ENCODE peak calls at places on chromosomes 11 and 22, in nine cellular contexts. One of them, this sample, is unnamed.

GRCh38 chr11:534592-535518 is 521 bp downstream of the HRAS start:
- DNase-seq in neural crest cell: no peak
- DNase-seq in WTC11: peak
- DNase-seq in HL-60: peak
- DNase-seq in AG04449: no peak
- DNase-seq in stomach: peak
- DNase-seq in adrenal gland: peak
- DNase-seq in progenitor cell of endocrine pancreas: no peak
- DNase-seq in transverse colon: no peak
- DNase-seq in this sample: no peak

GRCh38 chr22:17970205-17970708 is 54.1 kb downstream of the MICAL3 start:
- DNase-seq in transverse colon: no peak
- DNase-seq in progenitor cell of endocrine pancreas: no peak
- DNase-seq in WTC11: no peak
- DNase-seq in neural crest cell: no peak
- DNase-seq in adrenal gland: peak
- DNase-seq in AG04449: no peak
- DNase-seq in HL-60: no peak
- DNase-seq in stomach: no peak
- DNase-seq in this sample: peak

GRCh38 chr11:85171648-85172257 is 455.4 kb downstream of the DLG2 start:
- DNase-seq in progenitor cell of endocrine pancreas: no peak
- DNase-seq in AG04449: no peak
- DNase-seq in WTC11: peak
- DNase-seq in transverse colon: no peak
- DNase-seq in neural crest cell: no peak
- DNase-seq in stomach: no peak
- DNase-seq in adrenal gland: no peak
- DNase-seq in HL-60: no peak
- DNase-seq in this sample: no peak

GRCh38 chr22:34102633-34103032 is 182.4 kb upstream of the LARGE1 start:
- DNase-seq in AG04449: no peak
- DNase-seq in adrenal gland: no peak
- DNase-seq in transverse colon: no peak
- DNase-seq in neural crest cell: no peak
- DNase-seq in stomach: no peak
- DNase-seq in progenitor cell of endocrine pancreas: no peak
- DNase-seq in HL-60: no peak
- DNase-seq in WTC11: no peak
- DNase-seq in this sample: no peak

GRCh38 chr11:115644846-115645245 is 140.6 kb upstream of the CADM1 start:
- DNase-seq in adrenal gland: no peak
- DNase-seq in stomach: no peak
- DNase-seq in transverse colon: no peak
- DNase-seq in WTC11: no peak
- DNase-seq in neural crest cell: no peak
- DNase-seq in progenitor cell of endocrine pancreas: no peak
- DNase-seq in HL-60: no peak
- DNase-seq in AG04449: no peak
- DNase-seq in this sample: no peak

GRCh38 chr11:2914475-2915195 is 14.6 kb downstream of the PHLDA2 start:
- DNase-seq in AG04449: no peak
- DNase-seq in stomach: peak
- DNase-seq in adrenal gland: no peak
- DNase-seq in transverse colon: no peak
- DNase-seq in neural crest cell: no peak
- DNase-seq in WTC11: no peak
- DNase-seq in progenitor cell of endocrine pancreas: no peak
- DNase-seq in HL-60: no peak
- DNase-seq in this sample: no peak

GRCh38 chr11:118373871-118374270 is 14.5 kb downstream of the UBE4A start:
- DNase-seq in neural crest cell: no peak
- DNase-seq in adrenal gland: no peak
- DNase-seq in AG04449: no peak
- DNase-seq in WTC11: no peak
- DNase-seq in HL-60: no peak
- DNase-seq in progenitor cell of endocrine pancreas: no peak
- DNase-seq in transverse colon: no peak
- DNase-seq in stomach: no peak
- DNase-seq in this sample: no peak

GRCh38 chr11:35747638-35748037 is 85.1 kb downstream of the TRIM44 start:
- DNase-seq in HL-60: no peak
- DNase-seq in progenitor cell of endocrine pancreas: no peak
- DNase-seq in stomach: no peak
- DNase-seq in AG04449: no peak
- DNase-seq in WTC11: no peak
- DNase-seq in adrenal gland: no peak
- DNase-seq in neural crest cell: no peak
- DNase-seq in transverse colon: no peak
- DNase-seq in this sample: no peak

GRCh38 chr11:112013501-112014164 is 11.6 kb upstream of the DLAT start:
- DNase-seq in WTC11: no peak
- DNase-seq in stomach: no peak
- DNase-seq in transverse colon: no peak
- DNase-seq in AG04449: no peak
- DNase-seq in HL-60: no peak
- DNase-seq in adrenal gland: no peak
- DNase-seq in neural crest cell: no peak
- DNase-seq in progenitor cell of endocrine pancreas: no peak
- DNase-seq in this sample: no peak

GRCh38 chr11:67647471-67647870 is 3.1 kb downstream of the ACY3 start:
- DNase-seq in AG04449: no peak
- DNase-seq in adrenal gland: no peak
- DNase-seq in WTC11: peak
- DNase-seq in progenitor cell of endocrine pancreas: no peak
- DNase-seq in HL-60: no peak
- DNase-seq in transverse colon: no peak
- DNase-seq in neural crest cell: no peak
- DNase-seq in stomach: no peak
- DNase-seq in this sample: no peak

GRCh38 chr11:86537541-86538222 is 134.7 kb downstream of the ME3 start:
- DNase-seq in progenitor cell of endocrine pancreas: no peak
- DNase-seq in WTC11: no peak
- DNase-seq in HL-60: no peak
- DNase-seq in stomach: no peak
- DNase-seq in neural crest cell: no peak
- DNase-seq in adrenal gland: no peak
- DNase-seq in transverse colon: no peak
- DNase-seq in AG04449: no peak
- DNase-seq in this sample: no peak
- TF ChIP-seq CTCF in progenitor cell of endocrine pancreas: peak
- TF ChIP-seq CTCF in WTC11: no peak
- TF ChIP-seq CTCF in HL-60: no peak
- TF ChIP-seq CTCF in stomach: no peak
- TF ChIP-seq CTCF in neural crest cell: peak
- TF ChIP-seq CTCF in adrenal gland: no peak
- TF ChIP-seq CTCF in transverse colon: no peak
- TF ChIP-seq CTCF in AG04449: peak
- TF ChIP-seq CTCF in this sample: no peak

DNA sequence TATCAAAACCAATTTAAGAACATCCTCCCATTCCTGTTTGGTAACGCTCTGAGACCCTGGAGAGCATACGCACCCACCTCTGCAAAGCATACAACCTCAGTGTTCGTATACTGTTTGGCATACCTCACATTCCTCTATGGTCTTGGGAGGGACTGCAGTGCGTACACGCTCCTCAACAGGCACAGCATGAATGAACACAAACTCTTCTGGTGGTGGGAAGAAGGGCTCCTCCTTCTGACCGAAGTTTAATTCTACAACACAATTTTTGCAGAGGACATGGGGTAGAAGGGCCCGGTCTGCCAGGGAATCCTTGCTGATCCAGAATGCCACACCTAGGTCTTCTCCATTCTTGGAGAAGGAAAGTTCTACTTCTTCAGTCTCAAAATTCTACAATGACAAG is 5.3 kb downstream of the HNRNPUL2 start:
- DNase-seq in AG04449: no peak
- DNase-seq in stomach: no peak
- DNase-seq in WTC11: no peak
- DNase-seq in progenitor cell of endocrine pancreas: no peak
- DNase-seq in adrenal gland: no peak
- DNase-seq in transverse colon: no peak
- DNase-seq in neural crest cell: no peak
- DNase-seq in HL-60: no peak
- DNase-seq in this sample: no peak
- TF ChIP-seq CTCF in AG04449: no peak
- TF ChIP-seq CTCF in stomach: no peak
- TF ChIP-seq CTCF in WTC11: no peak
- TF ChIP-seq CTCF in progenitor cell of endocrine pancreas: peak
- TF ChIP-seq CTCF in adrenal gland: no peak
- TF ChIP-seq CTCF in transverse colon: no peak
- TF ChIP-seq CTCF in neural crest cell: no peak
- TF ChIP-seq CTCF in HL-60: no peak
- TF ChIP-seq CTCF in this sample: no peak

GRCh38 chr22:19912236-19912999 is 29.2 kb upstream of the COMT start:
- DNase-seq in stomach: peak
- DNase-seq in AG04449: no peak
- DNase-seq in adrenal gland: no peak
- DNase-seq in neural crest cell: no peak
- DNase-seq in transverse colon: no peak
- DNase-seq in progenitor cell of endocrine pancreas: no peak
- DNase-seq in HL-60: no peak
- DNase-seq in WTC11: no peak
- DNase-seq in this sample: no peak
- TF ChIP-seq CTCF in stomach: no peak
- TF ChIP-seq CTCF in AG04449: no peak
- TF ChIP-seq CTCF in adrenal gland: no peak
- TF ChIP-seq CTCF in neural crest cell: no peak
- TF ChIP-seq CTCF in transverse colon: no peak
- TF ChIP-seq CTCF in progenitor cell of endocrine pancreas: peak
- TF ChIP-seq CTCF in HL-60: no peak
- TF ChIP-seq CTCF in WTC11: no peak
- TF ChIP-seq CTCF in this sample: no peak

DNA sequence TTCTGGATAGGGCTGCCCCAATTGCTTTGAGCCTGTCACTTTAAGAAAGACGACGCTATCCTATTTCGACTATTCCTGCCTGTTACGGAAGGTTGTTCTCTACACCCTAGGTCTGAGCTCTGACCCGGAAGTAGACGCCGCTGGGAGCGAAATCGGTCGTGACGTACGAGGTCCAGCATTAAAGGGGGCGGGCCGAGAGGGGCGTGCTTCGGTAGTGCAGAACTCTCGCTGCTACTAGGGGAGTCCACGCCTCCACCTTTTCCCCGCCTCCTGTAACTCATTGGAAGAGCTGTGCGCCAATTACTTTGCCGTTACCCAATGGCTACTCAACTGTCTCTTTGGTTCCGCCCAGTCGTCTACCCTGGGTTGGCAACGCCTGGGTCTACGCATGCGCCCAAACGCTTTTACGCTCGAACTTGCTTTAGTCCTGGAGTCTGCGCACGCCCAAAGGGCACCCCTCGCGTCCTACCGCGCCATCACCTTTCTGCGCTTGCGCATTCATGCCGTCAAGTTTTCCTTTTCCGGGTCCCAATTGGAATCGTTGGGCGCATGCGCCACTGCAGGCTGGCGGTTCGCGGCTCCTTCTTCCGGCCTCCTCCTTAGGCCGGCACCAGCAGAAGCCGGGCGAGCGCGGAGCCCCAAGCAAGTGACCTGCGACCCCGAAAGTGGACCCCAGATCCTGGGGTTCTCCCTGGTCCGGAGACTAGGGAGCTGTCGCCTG is at the start of gene PCNX3:
- DNase-seq in AG04449: peak
- DNase-seq in neural crest cell: peak
- DNase-seq in stomach: peak
- DNase-seq in progenitor cell of endocrine pancreas: peak
- DNase-seq in HL-60: peak
- DNase-seq in adrenal gland: peak
- DNase-seq in WTC11: peak
- DNase-seq in transverse colon: peak
- DNase-seq in this sample: peak
- TF ChIP-seq CTCF in AG04449: no peak
- TF ChIP-seq CTCF in neural crest cell: no peak
- TF ChIP-seq CTCF in stomach: no peak
- TF ChIP-seq CTCF in progenitor cell of endocrine pancreas: no peak
- TF ChIP-seq CTCF in HL-60: no peak
- TF ChIP-seq CTCF in adrenal gland: no peak
- TF ChIP-seq CTCF in WTC11: no peak
- TF ChIP-seq CTCF in transverse colon: no peak
- TF ChIP-seq CTCF in this sample: no peak

DNA sequence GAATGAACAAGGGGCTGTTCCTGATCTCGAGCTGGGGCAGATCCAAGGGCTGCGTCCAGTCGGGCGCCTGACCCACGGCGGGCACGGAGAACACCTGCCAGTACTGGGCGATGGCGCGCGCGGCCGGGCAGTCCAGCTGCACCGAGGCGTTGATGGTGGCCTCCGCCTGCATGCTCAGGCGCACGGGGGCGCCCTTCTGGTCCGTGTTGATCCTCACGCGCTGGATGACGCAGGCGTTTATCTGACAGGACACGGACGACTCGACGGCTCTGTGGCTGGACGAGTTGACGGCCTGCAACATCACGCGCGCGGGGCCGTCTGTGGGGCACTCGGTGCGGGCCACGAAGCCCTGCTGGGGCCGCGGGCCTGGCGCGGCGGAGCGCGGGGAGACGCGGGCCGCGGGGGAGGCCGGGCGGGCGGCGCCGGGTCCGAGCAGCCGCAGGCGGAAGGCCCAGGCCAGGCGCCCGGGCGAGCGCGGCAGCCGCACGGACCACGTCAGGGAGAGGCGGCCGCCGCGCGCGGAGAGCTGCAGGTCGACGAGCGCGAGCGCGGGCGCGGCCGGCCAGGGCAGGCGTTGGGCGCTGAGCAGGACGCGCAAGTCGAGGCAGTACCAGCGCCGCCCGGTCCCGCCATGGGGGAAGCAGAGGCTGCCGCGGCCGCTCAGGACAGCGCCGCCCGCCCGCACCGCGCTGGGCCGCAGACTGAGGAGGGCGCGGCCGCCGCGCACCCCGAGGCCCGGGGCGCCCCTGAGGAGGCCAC is 515 bp downstream of the PKDREJ start:
- DNase-seq in neural crest cell: peak
- DNase-seq in AG04449: no peak
- DNase-seq in adrenal gland: peak
- DNase-seq in transverse colon: peak
- DNase-seq in HL-60: no peak
- DNase-seq in progenitor cell of endocrine pancreas: peak
- DNase-seq in WTC11: peak
- DNase-seq in stomach: peak
- DNase-seq in this sample: peak
- TF ChIP-seq CTCF in neural crest cell: peak
- TF ChIP-seq CTCF in AG04449: peak
- TF ChIP-seq CTCF in adrenal gland: no peak
- TF ChIP-seq CTCF in transverse colon: no peak
- TF ChIP-seq CTCF in HL-60: no peak
- TF ChIP-seq CTCF in progenitor cell of endocrine pancreas: peak
- TF ChIP-seq CTCF in WTC11: peak
- TF ChIP-seq CTCF in stomach: no peak
- TF ChIP-seq CTCF in this sample: no peak